ENCODE peak calls at places on chromosomes 11 and 22, in ten cellular contexts. E, W, F, Z, G, I, P, R, C and S are unnamed samples.

GRCh38 chr22:35126993-35127392 is 61.0 kb downstream of the ISX start:
- DNase-seq in W (no peak), Z (no peak), C (no peak), F (no peak), R (no peak), I (no peak), G (no peak), P (no peak), E (no peak), S (no peak)

GRCh38 chr11:111449696-111450479 is 62.3 kb downstream of the BTG4 start:
- DNase-seq in F (no peak), G (no peak), P (no peak), C (no peak), R (no peak), E (no peak), I (no peak), Z (no peak), W (no peak), S (no peak)

GRCh38 chr22:46245515-46245914 is 4.6 kb downstream of the CDPF1 start:
- DNase-seq in P (no peak), F (no peak), C (no peak), W (no peak), G (no peak), Z (no peak), E (no peak), R (peak), I (no peak), S (no peak)

GRCh38 chr11:12160680-12161079 is 50.3 kb downstream of the MICAL2 start:
- DNase-seq in Z (no peak), G (no peak), C (no peak), R (no peak), E (no peak), P (no peak), W (peak), I (no peak), F (no peak), S (no peak)

GRCh38 chr11:124793466-124794278 is 6.5 kb downstream of the MSANTD2 start:
- DNase-seq in G (peak), W (peak), F (no peak), I (no peak), P (no peak), E (no peak), C (no peak), R (no peak), Z (peak), S (no peak)

GRCh38 chr11:86537541-86538222 is 134.7 kb downstream of the ME3 start:
- DNase-seq in W (no peak), C (no peak), I (no peak), G (no peak), F (no peak), R (no peak), E (no peak), Z (peak), P (no peak), S (no peak)

GRCh38 chr22:46546466-46547178 is 9.2 kb upstream of the CELSR1 start:
- DNase-seq in R (peak), P (no peak), G (no peak), Z (no peak), E (peak), I (no peak), C (no peak), F (peak), W (peak), S (no peak)

GRCh38 chr22:38607680-38608079 is 37.7 kb upstream of the DMC1 start:
- DNase-seq in I (no peak), W (no peak), E (no peak), C (no peak), P (no peak), R (no peak), F (no peak), G (no peak), Z (no peak), S (no peak)

GRCh38 chr22:37457093-37457893 is 28.9 kb downstream of the MFNG start:
- DNase-seq in F (peak), Z (peak), G (peak), P (peak), W (peak), E (no peak), R (peak), C (peak), I (no peak), S (peak)

GRCh38 chr11:116580828-116581227 is 192.0 kb downstream of the BUD13 start:
- DNase-seq in R (no peak), Z (no peak), W (no peak), I (no peak), P (no peak), C (no peak), F (no peak), G (no peak), E (no peak), S (no peak)

GRCh38 chr11:116276051-116277044 is 496.4 kb downstream of the BUD13 start:
- DNase-seq in W (peak), I (peak), R (peak), Z (peak), P (peak), E (no peak), F (peak), C (peak), G (peak), S (peak)

GRCh38 chr22:47357086-47357485 is 594.6 kb downstream of the TBC1D22A start:
- DNase-seq in F (no peak), G (no peak), R (no peak), I (no peak), C (no peak), Z (no peak), E (peak), P (no peak), W (peak), S (no peak)

GRCh38 chr22:45201678-45202332 is 38.1 kb downstream of the NUP50 start:
- DNase-seq in P (no peak), I (peak), G (no peak), C (no peak), E (no peak), F (no peak), Z (no peak), R (no peak), W (no peak), S (no peak)

GRCh38 chr11:97237151-97237550 is 847.3 kb downstream of the JRKL start:
- DNase-seq in E (no peak), Z (no peak), I (no peak), F (no peak), R (no peak), W (no peak), G (no peak), C (no peak), P (no peak), S (no peak)

GRCh38 chr22:43881091-43882061 is 10.4 kb downstream of the PNPLA5 start:
- DNase-seq in C (no peak), W (no peak), Z (no peak), F (no peak), P (peak), G (no peak), I (peak), E (no peak), R (no peak), S (no peak)

GRCh38 chr11:91173701-91174100 is 950.9 kb upstream of the CHORDC1 start:
- DNase-seq in E (no peak), G (no peak), R (no peak), Z (no peak), W (no peak), P (no peak), F (no peak), I (no peak), C (no peak), S (no peak)

GRCh38 chr22:22316589-22316988 is 72.0 kb downstream of the VPREB1 start:
- DNase-seq in E (no peak), W (no peak), G (no peak), C (no peak), F (no peak), Z (no peak), R (no peak), I (no peak), P (no peak), S (no peak)

GRCh38 chr11:78318321-78318720 is 99.3 kb downstream of the GAB2 start:
- DNase-seq in G (no peak), F (no peak), R (no peak), I (no peak), W (no peak), E (no peak), C (no peak), Z (no peak), P (no peak), S (no peak)

GRCh38 chr11:102111787-102112653 is 1.8 kb downstream of the YAP1 start:
- DNase-seq in G (peak), I (peak), Z (peak), C (peak), F (peak), R (peak), P (no peak), E (peak), W (peak), S (peak)

GRCh38 chr22:37435970-37436603 is 8.8 kb upstream of the ELFN2 start:
- DNase-seq in W (no peak), G (no peak), I (no peak), E (no peak), F (no peak), Z (no peak), C (no peak), R (no peak), P (no peak), S (no peak)

GRCh38 chr11:2837096-2837601 is 48.4 kb downstream of the CDKN1C start:
- DNase-seq in C (peak), P (no peak), R (no peak), W (peak), E (no peak), G (peak), I (peak), Z (peak), F (peak), S (peak)

GRCh38 chr11:133501643-133502535 is 30.4 kb downstream of the OPCML start:
- DNase-seq in C (no peak), R (no peak), P (no peak), I (no peak), W (no peak), G (no peak), E (peak), F (no peak), Z (no peak), S (no peak)

GRCh38 chr22:19820880-19821522 is 33.7 kb downstream of the GNB1L start:
- DNase-seq in F (no peak), G (no peak), I (peak), R (peak), W (peak), Z (no peak), C (no peak), E (no peak), P (no peak), S (no peak)

GRCh38 chr11:44771252-44771734 is 44.5 kb downstream of the TSPAN18 start:
- DNase-seq in W (no peak), E (no peak), P (no peak), Z (no peak), R (no peak), C (no peak), G (no peak), F (peak), I (no peak), S (no peak)

GRCh38 chr22:45585437-45585755 is 82.7 kb downstream of the FBLN1 start:
- DNase-seq in E (no peak), I (no peak), G (no peak), W (no peak), P (no peak), R (no peak), F (peak), Z (no peak), C (no peak), S (no peak)

GRCh38 chr11:119419246-119419645 is 3.7 kb downstream of the THY1 start:
- DNase-seq in R (no peak), P (no peak), G (no peak), C (no peak), W (no peak), F (no peak), Z (no peak), I (no peak), E (no peak), S (no peak)

GRCh38 chr11:13289081-13289480 is 11.5 kb downstream of the BMAL1 start:
- DNase-seq in F (no peak), G (peak), R (no peak), P (no peak), Z (no peak), E (no peak), C (no peak), W (no peak), I (no peak), S (no peak)

GRCh38 chr11:78171951-78172350 is 16.5 kb downstream of the KCTD21 start:
- DNase-seq in E (no peak), R (no peak), F (no peak), P (no peak), C (no peak), G (no peak), I (no peak), Z (no peak), W (no peak), S (no peak)

GRCh38 chr11:115501504-115501894 is 2.7 kb downstream of the CADM1 start:
- DNase-seq in G (no peak), C (no peak), P (no peak), Z (no peak), I (no peak), F (no peak), W (no peak), R (no peak), E (no peak), S (no peak)

GRCh38 chr11:35735411-35735810 is 72.8 kb downstream of the TRIM44 start:
- DNase-seq in W (no peak), I (no peak), E (no peak), Z (no peak), G (no peak), C (no peak), F (no peak), P (no peak), R (no peak), S (no peak)

GRCh38 chr22:44909241-44909640 is 100.6 kb downstream of the PHF21B start:
- DNase-seq in G (no peak), F (no peak), P (no peak), R (no peak), I (peak), W (no peak), Z (no peak), E (no peak), C (no peak), S (no peak)

GRCh38 chr11:80727315-80727714 is 1286.5 kb upstream of the TENM4 start:
- DNase-seq in Z (no peak), I (no peak), P (no peak), E (no peak), G (no peak), W (peak), F (no peak), C (no peak), R (no peak), S (no peak)

GRCh38 chr11:2301631-2302272 is at the start of the genes C11orf21 and TSPAN32:
- DNase-seq in I (no peak), R (no peak), F (no peak), E (peak), G (no peak), C (no peak), W (peak), Z (no peak), P (peak), S (peak)

GRCh38 chr22:39518996-39519680 is 1.2 kb upstream of the ATF4 start:
- DNase-seq in R (no peak), C (no peak), Z (no peak), E (no peak), F (no peak), G (peak), W (no peak), I (no peak), P (no peak), S (no peak)

GRCh38 chr11:2300936-2301630 is 635 bp downstream of the C11orf21 start:
- DNase-seq in I (no peak), G (no peak), C (no peak), E (peak), Z (no peak), P (no peak), W (peak), R (no peak), F (no peak), S (no peak)

GRCh38 chr22:35661377-35661937 is 13.2 kb downstream of the APOL6 start:
- DNase-seq in W (no peak), C (no peak), G (no peak), Z (no peak), I (no peak), R (no peak), F (no peak), P (no peak), E (no peak), S (no peak)

GRCh38 chr11:72411623-72412532 is 22.5 kb downstream of the CLPB start:
- DNase-seq in R (no peak), W (peak), C (no peak), E (no peak), Z (no peak), G (no peak), I (peak), F (no peak), P (no peak), S (no peak)

GRCh38 chr11:84144531-84144930 is 858.4 kb upstream of the CCDC90B start:
- DNase-seq in G (no peak), E (no peak), W (no peak), C (no peak), R (no peak), Z (no peak), F (no peak), P (no peak), I (no peak), S (no peak)
- TF ChIP-seq POLR2A in G (no peak), E (no peak), W (no peak), C (no peak), R (no peak), Z (no peak), F (no peak), P (no peak), I (no peak), S (no peak)

DNA sequence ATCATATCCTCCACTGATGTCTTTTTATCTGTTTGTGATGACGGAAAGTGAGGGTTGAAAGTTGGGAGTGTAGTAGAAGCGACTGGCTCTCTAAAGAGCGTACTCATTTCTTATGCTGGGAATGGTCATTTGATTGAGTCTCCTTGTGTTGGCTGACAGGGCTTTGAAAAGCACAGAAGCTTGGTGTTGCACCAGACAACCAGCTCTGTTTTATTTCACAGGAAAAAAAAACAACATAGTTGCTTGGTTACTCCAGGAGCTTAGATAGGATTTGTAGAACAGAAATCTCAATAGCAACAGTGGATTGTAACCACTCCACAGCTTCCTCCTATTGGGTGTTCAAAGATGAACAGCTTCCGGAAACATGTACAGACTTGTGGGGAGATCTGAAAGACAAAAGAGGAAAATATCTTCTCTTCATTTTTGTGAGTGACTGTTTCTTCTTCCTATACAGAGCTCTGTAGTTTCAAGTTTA is 2.7 kb downstream of the RBM14 start:
- DNase-seq in P (no peak), F (no peak), W (no peak), G (no peak), R (no peak), E (no peak), C (no peak), I (no peak), Z (no peak), S (no peak)
- TF ChIP-seq POLR2A in P (no peak), F (no peak), W (no peak), G (no peak), R (no peak), E (no peak), C (no peak), I (no peak), Z (no peak), S (no peak)

GRCh38 chr11:59224419-59224928 is 11.7 kb upstream of the MPEG1 start:
- DNase-seq in I (peak), E (no peak), G (no peak), F (no peak), W (no peak), R (no peak), Z (no peak), P (no peak), C (no peak), S (no peak)
- TF ChIP-seq POLR2A in I (no peak), E (no peak), G (no peak), F (no peak), W (no peak), R (no peak), Z (no peak), P (no peak), C (no peak), S (no peak)

GRCh38 chr11:6234314-6235031 is at the start of gene FHIP1B:
- DNase-seq in P (peak), G (peak), I (peak), Z (peak), E (peak), F (peak), W (peak), C (peak), R (peak), S (peak)
- TF ChIP-seq POLR2A in P (peak), G (peak), I (peak), Z (no peak), E (peak), F (peak), W (no peak), C (peak), R (peak), S (peak)

GRCh38 chr11:83068573-83068972 is 3.1 kb downstream of the RAB30 start:
- DNase-seq in F (no peak), C (no peak), Z (no peak), P (no peak), I (no peak), R (no peak), E (no peak), W (no peak), G (no peak), S (no peak)

GRCh38 chr11:83061883-83062282 is 9.8 kb downstream of the RAB30 start:
- DNase-seq in C (no peak), G (no peak), E (no peak), P (no peak), I (no peak), F (no peak), W (no peak), Z (no peak), R (no peak), S (no peak)

GRCh38 chr11:83060965-83061364 is 10.7 kb downstream of the RAB30 start:
- DNase-seq in I (no peak), C (no peak), P (no peak), F (no peak), E (no peak), Z (no peak), W (no peak), G (no peak), R (no peak), S (no peak)

GRCh38 chr11:83064011-83064410 is 7.7 kb downstream of the RAB30 start:
- DNase-seq in G (no peak), W (no peak), Z (no peak), I (no peak), F (no peak), R (no peak), E (no peak), C (no peak), P (no peak), S (no peak)

GRCh38 chr11:83063073-83063754 is 8.5 kb downstream of the RAB30 start:
- DNase-seq in G (peak), C (no peak), P (no peak), W (no peak), E (no peak), F (no peak), I (no peak), Z (no peak), R (no peak), S (peak)
- TF ChIP-seq POLR2A in G (no peak), C (no peak), P (no peak), W (no peak), E (no peak), F (no peak), I (no peak), Z (no peak), R (no peak), S (no peak)